ENCODE peak calls at places on chromosomes 4 and X, in four cellular contexts. S is K562, J is HepG2, M is GM12878. A is an unnamed sample.

GRCh38 chr4:14254806-14255445 is 627.4 kb upstream of the BOD1L1 start:
- DNase-seq in S (no peak), J (no peak), M (no peak), A (no peak)

GRCh38 chr4:15362541-15362940 is 65.3 kb upstream of the C1QTNF7 start:
- DNase-seq in S (no peak), J (no peak), M (no peak), A (no peak)

GRCh38 chr4:46016306-46016705 is 107.5 kb downstream of the GABRG1 start:
- DNase-seq in S (no peak), J (no peak), M (no peak), A (no peak)

GRCh38 chr4:95095352-95095974 is 337.7 kb downstream of the BMPR1B start:
- DNase-seq in S (no peak), J (peak), M (no peak), A (no peak)

GRCh38 chr4:118941799-118942198 is 53.1 kb downstream of the SYNPO2 start:
- DNase-seq in S (no peak), J (no peak), M (no peak), A (no peak)

GRCh38 chr4:24924309-24924781 is 11.5 kb upstream of the CCDC149 start:
- DNase-seq in S (no peak), J (no peak), M (no peak), A (no peak)

GRCh38 chrX:129318375-129318774 is 204.9 kb downstream of the SMARCA1 start:
- DNase-seq in S (no peak), J (peak), M (no peak), A (peak)

GRCh38 chrX:30713061-30713525 is 59.9 kb downstream of the GK start:
- DNase-seq in S (no peak), J (peak), M (peak), A (peak)

GRCh38 chrX:78658851-78659744 is at the start of gene RTL3:
- DNase-seq in S (no peak), J (no peak), M (no peak), A (no peak)

GRCh38 chr4:72604324-72604723 is 35.3 kb upstream of the ADAMTS3 start:
- DNase-seq in S (no peak), J (no peak), M (no peak), A (no peak)

GRCh38 chr4:128770807-128771206 is 38.7 kb upstream of the JADE1 start:
- DNase-seq in S (no peak), J (no peak), M (no peak), A (no peak)

GRCh38 chr4:48017108-48017527 is 546 bp downstream of the NIPAL1 start:
- DNase-seq in S (peak), J (no peak), M (no peak), A (peak)

GRCh38 chrX:1165535-1166196 is 46.8 kb downstream of the CRLF2 start:
- DNase-seq in S (no peak), J (no peak), M (no peak), A (no peak)

GRCh38 chrX:50448565-50448964 is 22.1 kb downstream of the DGKK start:
- DNase-seq in S (peak), J (peak), M (no peak), A (peak)

GRCh38 chrX:9148626-9149385 is 114.9 kb upstream of the FAM9B start:
- DNase-seq in S (no peak), J (no peak), M (no peak), A (no peak)

GRCh38 chr4:181890031-181890430 is 353.2 kb upstream of the TENM3 start:
- DNase-seq in S (no peak), J (no peak), M (no peak), A (no peak)

GRCh38 chr4:174940002-174940401 is 21.8 kb downstream of the ADAM29 start:
- DNase-seq in S (no peak), J (no peak), M (no peak), A (no peak)

GRCh38 chr4:98617358-98618047 is 40.9 kb downstream of the TSPAN5 start:
- DNase-seq in S (no peak), J (no peak), M (no peak), A (no peak)

GRCh38 chrX:9535101-9535500 is 70.2 kb downstream of the TBL1X start:
- DNase-seq in S (no peak), J (no peak), M (no peak), A (no peak)

GRCh38 chrX:153375571-153375970 is 25.6 kb downstream of the PNMA6E start:
- DNase-seq in S (no peak), J (no peak), M (no peak), A (no peak)

GRCh38 chrX:63349307-63349706 is 1.8 kb downstream of the SPIN4 start:
- DNase-seq in S (peak), J (no peak), M (no peak), A (no peak)

GRCh38 chr4:150253416-150253815 is 175.2 kb downstream of the DCLK2 start:
- DNase-seq in S (no peak), J (no peak), M (no peak), A (no peak)

GRCh38 chr4:46123872-46124755 is at the start of gene GABRG1:
- DNase-seq in S (no peak), J (no peak), M (no peak), A (no peak)

GRCh38 chrX:22122510-22122909 is 90.4 kb downstream of the PHEX start:
- DNase-seq in S (no peak), J (no peak), M (no peak), A (no peak)

GRCh38 chr4:29081230-29081955 is 1638.8 kb upstream of the PCDH7 start:
- DNase-seq in S (no peak), J (no peak), M (no peak), A (no peak)

GRCh38 chr4:106172846-106173245 is 143.2 kb downstream of the TBCK start:
- DNase-seq in S (no peak), J (no peak), M (no peak), A (no peak)

GRCh38 chr4:184473515-184474260 is 662 bp downstream of the IRF2 start:
- DNase-seq in S (no peak), J (no peak), M (no peak), A (peak)

GRCh38 chrX:84737471-84737871 is 235.2 kb upstream of the HDX start:
- DNase-seq in S (no peak), J (no peak), M (no peak), A (no peak)

GRCh38 chr4:148061795-148062194 is 329.9 kb downstream of the ARHGAP10 start:
- DNase-seq in S (no peak), J (no peak), M (no peak), A (peak)

GRCh38 chr4:173076903-173077629 is 91.5 kb upstream of the GALNT7 start:
- DNase-seq in S (no peak), J (no peak), M (no peak), A (no peak)

GRCh38 chr4:140213116-140213515 is 59.1 kb upstream of the MAML3 start:
- DNase-seq in S (no peak), J (no peak), M (no peak), A (no peak)

GRCh38 chr4:186536285-186536684 is 19.1 kb downstream of the MTNR1A start:
- DNase-seq in S (peak), J (peak), M (no peak), A (no peak)

GRCh38 chrX:124940536-124940935 is 379.1 kb upstream of the TEX13C start:
- DNase-seq in S (no peak), J (no peak), M (no peak), A (no peak)

GRCh38 chr4:75844151-75844662 is 58.0 kb downstream of the PPEF2 start:
- DNase-seq in S (no peak), J (peak), M (no peak), A (no peak)

GRCh38 chrX:46044486-46044885 is 500.7 kb downstream of the ZNF674 start:
- DNase-seq in S (no peak), J (no peak), M (no peak), A (no peak)

GRCh38 chr4:10345381-10345784 is 111.8 kb downstream of the ZNF518B start:
- DNase-seq in S (peak), J (no peak), M (no peak), A (no peak)

GRCh38 chr4:74855879-74856278 is 61.6 kb upstream of the BTC start:
- DNase-seq in S (no peak), J (no peak), M (no peak), A (no peak)

GRCh38 chr4:183186803-183187202 is 87.7 kb downstream of the WWC2 start:
- DNase-seq in S (no peak), J (no peak), M (no peak), A (no peak)

GRCh38 chr4:183191630-183192029 is 92.6 kb downstream of the WWC2 start:
- DNase-seq in S (no peak), J (no peak), M (no peak), A (no peak)

GRCh38 chr4:183195534-183195933 is 96.5 kb downstream of the WWC2 start:
- DNase-seq in S (no peak), J (no peak), M (no peak), A (no peak)

GRCh38 chr4:183192566-183192965 is 93.5 kb downstream of the WWC2 start:
- DNase-seq in S (no peak), J (no peak), M (no peak), A (no peak)

GRCh38 chr4:183190900-183191527 is 92.0 kb downstream of the WWC2 start:
- DNase-seq in S (no peak), J (peak), M (no peak), A (no peak)
- TF ChIP-seq SP1 in S (no peak), J (no peak), M (no peak), A (no peak)

DNA sequence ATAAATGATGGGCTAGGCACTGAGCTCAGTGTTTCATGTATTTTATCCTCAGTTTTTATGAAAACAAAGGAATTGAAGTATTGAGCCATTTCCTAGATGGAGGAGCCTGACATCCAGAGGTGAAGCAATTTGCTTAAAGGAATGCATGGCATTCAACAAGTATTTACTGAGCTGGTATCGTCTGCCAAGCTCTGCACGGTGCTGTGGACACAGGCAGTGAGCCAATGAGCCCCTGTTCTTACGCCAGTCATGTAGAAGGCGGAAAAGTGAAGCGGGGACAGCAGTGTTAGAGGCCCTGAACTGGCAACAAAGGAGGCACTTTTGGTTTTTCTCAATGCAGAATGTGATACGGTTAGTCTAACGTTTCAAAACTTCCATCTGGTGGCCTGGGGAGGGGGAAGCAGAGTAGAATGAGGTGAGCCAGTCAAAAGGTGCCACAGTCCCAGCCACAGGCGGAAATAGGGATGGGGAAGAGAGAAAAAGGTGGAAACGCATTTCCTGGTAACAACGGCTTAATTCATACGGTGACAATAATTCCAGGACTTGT is 134.1 kb downstream of the AFAP1 start:
- DNase-seq in S (no peak), J (peak), M (no peak), A (no peak)
- TF ChIP-seq TARDBP in S (no peak), J (peak), M (no peak), A (no peak)

GRCh38 chr4:38461342-38461741 is 202.7 kb upstream of the KLF3 start:
- DNase-seq in S (no peak), J (no peak), M (no peak), A (no peak)
- TF ChIP-seq BHLHE40 in S (no peak), J (no peak), M (no peak), A (no peak)

GRCh38 chr4:110849461-110849860 is 226.6 kb upstream of the PITX2 start:
- DNase-seq in S (no peak), J (no peak), M (no peak), A (no peak)

GRCh38 chr4:110848787-110849186 is 225.9 kb upstream of the PITX2 start:
- DNase-seq in S (no peak), J (no peak), M (no peak), A (no peak)

GRCh38 chr4:110851989-110852388 is 229.1 kb upstream of the PITX2 start:
- DNase-seq in S (no peak), J (no peak), M (no peak), A (no peak)

GRCh38 chr4:110852793-110853192 is 229.9 kb upstream of the PITX2 start:
- DNase-seq in S (no peak), J (no peak), M (no peak), A (no peak)

GRCh38 chr4:110850461-110851447 is 227.9 kb upstream of the PITX2 start:
- DNase-seq in S (no peak), J (no peak), M (no peak), A (peak)
- TF ChIP-seq SP1 in S (no peak), J (no peak), M (no peak), A (no peak)

GRCh38 chr4:42655921-42656735 is 777 bp downstream of the ATP8A1 start:
- DNase-seq in S (no peak), J (peak), M (no peak), A (peak)
- TF ChIP-seq TARDBP in S (no peak), J (no peak), M (no peak), A (no peak)

DNA sequence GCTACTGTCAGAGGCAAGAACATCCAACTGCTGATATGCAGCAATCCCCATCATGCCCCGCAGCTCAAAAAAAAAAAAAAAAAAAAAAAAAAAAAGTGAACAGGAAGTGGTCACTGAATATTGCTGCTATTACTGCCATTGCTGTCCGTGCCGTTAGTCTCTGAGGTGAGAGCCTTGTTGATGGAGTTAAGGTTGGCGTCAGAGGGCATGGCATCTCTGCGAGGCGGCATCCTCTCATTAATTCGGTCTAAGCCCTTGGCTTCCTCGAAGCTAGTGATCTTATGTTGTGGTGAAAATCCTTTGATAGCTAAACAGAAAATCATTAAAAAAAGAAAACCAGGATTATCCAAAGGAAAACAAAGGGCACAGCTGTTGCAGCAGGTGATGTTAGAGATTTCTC is 321.6 kb downstream of the PPP3CA start:
- DNase-seq in S (no peak), J (no peak), M (no peak), A (no peak)
- TF ChIP-seq BHLHE40 in S (no peak), J (no peak), M (no peak), A (no peak)

GRCh38 chr4:81469774-81470455 is 1.8 kb downstream of the RASGEF1B start:
- DNase-seq in S (no peak), J (no peak), M (no peak), A (no peak)

GRCh38 chr4:81473086-81473396 is 1.3 kb upstream of the RASGEF1B start:
- DNase-seq in S (no peak), J (no peak), M (no peak), A (no peak)

GRCh38 chr4:81470456-81471327 is 1.0 kb downstream of the RASGEF1B start:
- DNase-seq in S (peak), J (no peak), M (no peak), A (peak)

GRCh38 chr4:81471361-81472248 is at the start of gene RASGEF1B:
- DNase-seq in S (peak), J (peak), M (peak), A (peak)

GRCh38 chr4:81472249-81473085 is 760 bp upstream of the RASGEF1B start:
- DNase-seq in S (peak), J (peak), M (peak), A (peak)
- TF ChIP-seq SP1 in S (no peak), J (no peak), M (no peak), A (no peak)

GRCh38 chrX:39821011-39821708 is 276.6 kb downstream of the BCOR start:
- DNase-seq in S (no peak), J (no peak), M (no peak), A (peak)
- TF ChIP-seq TARDBP in S (no peak), J (no peak), M (no peak), A (no peak)

GRCh38 chr4:3682236-3683076 is 83.7 kb upstream of the ADRA2C start:
- DNase-seq in S (no peak), J (no peak), M (no peak), A (no peak)
- TF ChIP-seq BHLHE40 in S (no peak), J (no peak), M (no peak), A (no peak)

GRCh38 chr4:3179126-3179706 is 69.7 kb upstream of the MSANTD1 start:
- DNase-seq in S (no peak), J (peak), M (no peak), A (no peak)
- TF ChIP-seq SP1 in S (no peak), J (no peak), M (no peak), A (no peak)